ENCODE peak calls at places on chromosomes 2 and 18, in seven cellular contexts. X is germinal center; R is activated naive CD4-positive, alpha-beta T cell treated with anti-CD3 and anti-CD28 coated beads, Interleukin-2, amount 10 ng/mL, durations not matched to agents 7 days and 5 days; D is retinal pigment epithelial cell; U is stimulated activated CD4-positive, alpha-beta T cell treated with anti-CD3 and anti-CD28 coated beads, Interleukin-2, amount 100 ng/mL, for 48 hours; S is CD8-positive, alpha-beta memory T cell; A is T follicular helper cell. M is an unnamed sample.

GRCh38 chr2:8575011-8575750 is 106.7 kb upstream of the ID2 start:
- DNase-seq in X (peak), R (peak), D (no peak), U (no peak), S (peak), A (peak), M (peak)

GRCh38 chr2:10009811-10010781 is 33.3 kb upstream of the KLF11 start:
- DNase-seq in X (no peak), R (no peak), D (peak), U (no peak), S (no peak), A (no peak), M (no peak)

GRCh38 chr18:42052137-42052708 is 97.2 kb downstream of the PIK3C3 start:
- DNase-seq in X (no peak), R (no peak), D (no peak), U (no peak), S (no peak), A (no peak), M (no peak)

GRCh38 chr2:30334738-30335426 is 103.5 kb downstream of the LBH start:
- DNase-seq in X (peak), R (peak), D (no peak), U (no peak), S (no peak), A (no peak), M (no peak)

GRCh38 chr2:10448646-10449480 is 736 bp upstream of the ODC1 start:
- DNase-seq in X (peak), R (peak), D (no peak), U (peak), S (peak), A (peak), M (no peak)

GRCh38 chr18:74375999-74376398 is 60.4 kb downstream of the C18orf63 start:
- DNase-seq in X (no peak), R (no peak), D (no peak), U (no peak), S (no peak), A (no peak), M (no peak)

GRCh38 chr2:209431701-209432100 is 7.9 kb downstream of the MAP2 start:
- DNase-seq in X (no peak), R (no peak), D (no peak), U (no peak), S (no peak), A (no peak), M (no peak)

GRCh38 chr2:145845207-145845894 is 1325.4 kb upstream of the ZEB2 start:
- DNase-seq in X (peak), R (no peak), D (no peak), U (no peak), S (no peak), A (no peak), M (no peak)

GRCh38 chr18:23131693-23132319 is 3.5 kb upstream of the CABLES1 start:
- DNase-seq in X (peak), R (peak), D (no peak), U (peak), S (peak), A (peak), M (peak)

GRCh38 chr2:231614559-231615057 is 21.9 kb downstream of the TEX44 start:
- DNase-seq in X (peak), R (peak), D (no peak), U (no peak), S (no peak), A (no peak), M (no peak)

GRCh38 chr18:54444309-54444914 is 86.7 kb downstream of the C18orf54 start:
- DNase-seq in X (peak), R (peak), D (peak), U (peak), S (no peak), A (no peak), M (peak)

GRCh38 chr2:203484266-203485112 is 50.6 kb downstream of the RAPH1 start:
- DNase-seq in X (peak), R (peak), D (peak), U (peak), S (peak), A (peak), M (peak)

GRCh38 chr2:65819963-65820362 is 387.6 kb upstream of the SPRED2 start:
- DNase-seq in X (no peak), R (no peak), D (no peak), U (no peak), S (no peak), A (no peak), M (no peak)

GRCh38 chr2:221555511-221555845 is 16.6 kb downstream of the EPHA4 start:
- DNase-seq in X (peak), R (no peak), D (no peak), U (no peak), S (no peak), A (no peak), M (no peak)

GRCh38 chr2:240581811-240582210 is 4.7 kb upstream of the CAPN10 start:
- DNase-seq in X (no peak), R (no peak), D (no peak), U (no peak), S (no peak), A (no peak), M (no peak)

GRCh38 chr18:2508678-2509077 is 62.6 kb downstream of the METTL4 start:
- DNase-seq in X (no peak), R (no peak), D (no peak), U (no peak), S (no peak), A (no peak), M (no peak)

GRCh38 chr2:74502147-74502719 is 2.8 kb upstream of the LBX2 start:
- DNase-seq in X (no peak), R (no peak), D (no peak), U (no peak), S (no peak), A (no peak), M (no peak)

GRCh38 chr2:46430992-46431391 is 48.4 kb upstream of the TMEM247 start:
- DNase-seq in X (no peak), R (no peak), D (no peak), U (no peak), S (no peak), A (no peak), M (no peak)

GRCh38 chr2:180006236-180006635 is 861 bp downstream of the CWC22 start:
- DNase-seq in X (no peak), R (no peak), D (no peak), U (no peak), S (no peak), A (no peak), M (no peak)

GRCh38 chr18:25230658-25231326 is 121.2 kb downstream of the ZNF521 start:
- DNase-seq in X (no peak), R (no peak), D (peak), U (no peak), S (no peak), A (no peak), M (no peak)

GRCh38 chr2:196415384-196415783 is 224.1 kb upstream of the CCDC150 start:
- DNase-seq in X (no peak), R (peak), D (no peak), U (no peak), S (no peak), A (no peak), M (no peak)

GRCh38 chr2:64203131-64204005 is 59.1 kb upstream of the PELI1 start:
- DNase-seq in X (no peak), R (no peak), D (no peak), U (no peak), S (no peak), A (no peak), M (no peak)

GRCh38 chr2:197869501-197870111 is 65.2 kb downstream of the PLCL1 start:
- DNase-seq in X (no peak), R (peak), D (peak), U (no peak), S (no peak), A (no peak), M (peak)

GRCh38 chr2:29841386-29842004 is 79.9 kb downstream of the ALK start:
- DNase-seq in X (peak), R (peak), D (no peak), U (peak), S (no peak), A (no peak), M (no peak)

GRCh38 chr2:62196278-62196901 is 475 bp downstream of the B3GNT2 start:
- DNase-seq in X (peak), R (peak), D (no peak), U (peak), S (peak), A (peak), M (peak)